ENCODE peak calls at places on chromosomes 4 and X, in seven cellular contexts. V, D, H, G, S, T and B are unnamed samples.

GRCh38 chr4:174434455-174434854 is 87.8 kb downstream of the HPGD start:
- DNase-seq in V (peak), G (no peak), S (no peak), H (no peak), D (no peak), T (no peak), B (no peak)

GRCh38 chr4:145734576-145735329 is 54.8 kb downstream of the C4orf51 start:
- DNase-seq in H (peak), S (no peak), D (no peak), V (peak), G (peak), T (peak), B (peak)

GRCh38 chrX:70262952-70263567 is 3.1 kb upstream of the P2RY4 start:
- DNase-seq in H (peak), T (peak), D (no peak), G (peak), V (peak), S (peak), B (no peak)

GRCh38 chr4:3508542-3508941 is 23.7 kb downstream of the LRPAP1 start:
- DNase-seq in T (no peak), G (no peak), V (no peak), S (no peak), H (no peak), D (no peak), B (no peak)

GRCh38 chrX:103250977-103251376 is 4.0 kb downstream of the TCEAL8 start:
- DNase-seq in T (no peak), V (no peak), G (no peak), D (no peak), S (no peak), H (peak), B (no peak)

GRCh38 chr4:187270154-187270553 is 546.5 kb upstream of the FAT1 start:
- DNase-seq in V (no peak), D (no peak), S (no peak), H (no peak), T (no peak), G (no peak), B (no peak)

GRCh38 chr4:148091896-148092295 is 350.3 kb downstream of the NR3C2 start:
- DNase-seq in T (no peak), V (no peak), G (no peak), D (no peak), S (no peak), H (no peak), B (no peak)

GRCh38 chr4:84804126-84804525 is 162.4 kb downstream of the WDFY3 start:
- DNase-seq in D (no peak), V (peak), T (peak), S (no peak), H (no peak), G (no peak), B (no peak)

GRCh38 chr4:88705805-88706518 is 8.3 kb upstream of the NAP1L5 start:
- DNase-seq in G (no peak), V (peak), D (no peak), H (no peak), T (peak), S (no peak), B (no peak)

GRCh38 chrX:155026727-155027508 is at the start of gene FUNDC2:
- DNase-seq in T (peak), V (peak), G (peak), S (peak), D (peak), H (peak), B (peak)

GRCh38 chr4:54525602-54526001 is 132.2 kb upstream of the KIT start:
- DNase-seq in D (no peak), V (peak), H (no peak), S (no peak), G (no peak), T (peak), B (no peak)

GRCh38 chr4:17063870-17064269 is 165.4 kb upstream of the LDB2 start:
- DNase-seq in H (no peak), G (no peak), V (peak), S (no peak), T (no peak), D (no peak), B (no peak)

GRCh38 chr4:171203425-171203824 is 609.8 kb upstream of the GALNTL6 start:
- DNase-seq in H (no peak), T (no peak), G (no peak), S (no peak), V (peak), D (no peak), B (no peak)

GRCh38 chrX:1502241-1502640 is 34.7 kb downstream of the P2RY8 start:
- DNase-seq in T (no peak), V (no peak), G (peak), H (no peak), D (no peak), S (no peak), B (peak)

GRCh38 chr4:166400270-166400894 is 527.3 kb downstream of the TLL1 start:
- DNase-seq in V (no peak), G (no peak), T (no peak), H (no peak), S (no peak), D (no peak), B (no peak)

GRCh38 chrX:22742174-22742573 is 257.6 kb upstream of the DDX53 start:
- DNase-seq in H (no peak), D (no peak), G (no peak), T (peak), V (peak), S (no peak), B (no peak)

GRCh38 chrX:40068048-40068447 is 29.7 kb downstream of the BCOR start:
- DNase-seq in S (no peak), T (no peak), H (no peak), G (no peak), D (no peak), V (no peak), B (no peak)

GRCh38 chr4:26060286-26060685 is 146.3 kb downstream of the SMIM20 start:
- DNase-seq in T (no peak), V (peak), G (no peak), S (no peak), D (no peak), H (no peak), B (no peak)

GRCh38 chr4:140790765-140791164 is 34.6 kb upstream of the TBC1D9 start:
- DNase-seq in V (no peak), S (peak), D (no peak), G (peak), H (no peak), T (no peak), B (peak)

GRCh38 chr4:38119663-38120374 is 159.6 kb downstream of the PTTG2 start:
- DNase-seq in G (no peak), T (peak), S (no peak), H (peak), V (peak), D (no peak), B (no peak)

GRCh38 chr4:22850055-22850454 is 157.3 kb downstream of the GBA3 start:
- DNase-seq in G (no peak), V (no peak), S (no peak), H (no peak), T (no peak), D (no peak), B (no peak)

GRCh38 chrX:134880866-134881265 is 109.9 kb upstream of the SMIM10 start:
- DNase-seq in T (peak), H (no peak), G (no peak), D (no peak), S (no peak), V (peak), B (no peak)

GRCh38 chr4:112840061-112840460 is 203.1 kb downstream of the LARP7 start:
- DNase-seq in S (no peak), D (no peak), H (no peak), T (peak), G (no peak), V (peak), B (no peak)

GRCh38 chr4:158821228-158822009 is 52.6 kb downstream of the FNIP2 start:
- DNase-seq in H (no peak), G (no peak), T (peak), D (no peak), S (no peak), V (peak), B (no peak)

GRCh38 chr4:103498161-103499070 is 221.4 kb downstream of the TACR3 start:
- DNase-seq in H (peak), D (no peak), G (no peak), T (no peak), S (no peak), V (peak), B (peak)

GRCh38 chr4:1215347-1216075 is 33.4 kb downstream of the CTBP1 start:
- DNase-seq in V (no peak), D (no peak), H (no peak), S (peak), T (no peak), G (no peak), B (peak)

GRCh38 chrX:140141444-140142029 is 176.2 kb upstream of the CXorf66 start:
- DNase-seq in D (no peak), S (peak), G (no peak), V (no peak), T (peak), H (peak), B (peak)

GRCh38 chr4:162715401-162715800 is 451.3 kb downstream of the NAF1 start:
- DNase-seq in H (no peak), G (no peak), T (no peak), D (no peak), S (no peak), V (no peak), B (no peak)

GRCh38 chr4:27178066-27178465 is 317.4 kb downstream of the STIM2 start:
- DNase-seq in S (no peak), V (no peak), H (no peak), G (no peak), D (no peak), T (no peak), B (no peak)

GRCh38 chrX:136125106-136125505 is 22.2 kb upstream of the FHL1 start:
- DNase-seq in V (no peak), H (no peak), S (no peak), G (no peak), T (no peak), D (no peak), B (no peak)

DNA sequence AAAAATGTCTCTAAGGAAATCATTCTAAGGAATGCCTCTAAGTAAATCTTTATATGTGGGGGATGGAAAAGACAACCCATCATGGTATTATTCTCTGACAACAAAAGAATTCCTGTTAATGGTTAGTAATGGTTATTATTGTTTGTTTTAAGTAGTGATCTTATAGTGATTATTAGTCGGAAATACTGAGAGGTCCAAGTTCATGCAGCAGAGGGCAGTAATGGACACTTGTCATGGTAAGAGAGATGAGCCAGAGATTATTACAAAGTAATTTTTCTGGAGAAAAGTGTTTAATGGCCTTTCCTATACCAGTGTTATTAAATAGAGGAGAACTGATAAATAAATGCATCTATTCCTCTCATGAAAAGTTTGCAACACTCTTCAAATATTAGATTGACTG is 8.1 kb upstream of the DKK2 start:
- DNase-seq in V (no peak), H (no peak), D (no peak), S (peak), G (no peak), T (peak), B (no peak)
- TF ChIP-seq CTCF in V (no peak), H (no peak), D (no peak), S (peak), G (no peak), T (peak), B (no peak)

GRCh38 chr4:119490335-119490734 is 138.3 kb downstream of the PDE5A start:
- DNase-seq in V (no peak), D (no peak), S (no peak), G (no peak), H (peak), T (peak), B (no peak)
- TF ChIP-seq CTCF in V (peak), D (no peak), S (peak), G (peak), H (peak), T (peak), B (no peak)

DNA sequence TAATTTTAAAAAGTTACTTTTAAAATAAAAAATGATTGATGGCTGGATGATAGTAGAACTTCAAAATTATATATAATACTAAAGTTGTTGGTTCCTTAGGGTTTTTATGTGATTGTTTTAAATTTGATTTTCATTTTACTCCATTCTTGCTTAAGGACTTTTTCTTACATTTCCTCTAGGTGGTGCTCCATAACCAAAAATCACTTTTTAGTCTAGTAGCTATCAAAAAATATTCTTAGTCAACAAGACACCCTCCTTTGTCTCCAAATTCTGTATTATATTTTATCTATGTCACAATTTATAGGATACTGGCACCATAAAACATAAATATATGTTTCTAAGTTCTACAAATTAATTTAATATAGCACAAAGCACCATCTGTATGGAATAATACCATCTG is 67.2 kb upstream of the BRWD3 start:
- DNase-seq in T (peak), H (peak), D (no peak), G (no peak), S (peak), V (peak), B (peak)
- TF ChIP-seq CTCF in T (peak), H (peak), D (peak), G (peak), S (peak), V (peak), B (no peak)

GRCh38 chr4:169272265-169272886 is 1.6 kb upstream of the SH3RF1 start:
- DNase-seq in V (peak), S (no peak), D (no peak), H (no peak), G (no peak), T (peak), B (peak)

GRCh38 chr4:169270810-169271691 is at the start of gene SH3RF1:
- DNase-seq in T (peak), G (peak), D (peak), S (peak), H (peak), V (peak), B (peak)

GRCh38 chr4:169271692-169272007 is 894 bp upstream of the SH3RF1 start:
- DNase-seq in G (no peak), S (no peak), T (no peak), H (no peak), V (no peak), D (no peak), B (peak)

GRCh38 chr4:169268951-169269781 is 1.6 kb downstream of the SH3RF1 start:
- DNase-seq in T (peak), H (peak), V (peak), G (no peak), S (no peak), D (no peak), B (no peak)

DNA sequence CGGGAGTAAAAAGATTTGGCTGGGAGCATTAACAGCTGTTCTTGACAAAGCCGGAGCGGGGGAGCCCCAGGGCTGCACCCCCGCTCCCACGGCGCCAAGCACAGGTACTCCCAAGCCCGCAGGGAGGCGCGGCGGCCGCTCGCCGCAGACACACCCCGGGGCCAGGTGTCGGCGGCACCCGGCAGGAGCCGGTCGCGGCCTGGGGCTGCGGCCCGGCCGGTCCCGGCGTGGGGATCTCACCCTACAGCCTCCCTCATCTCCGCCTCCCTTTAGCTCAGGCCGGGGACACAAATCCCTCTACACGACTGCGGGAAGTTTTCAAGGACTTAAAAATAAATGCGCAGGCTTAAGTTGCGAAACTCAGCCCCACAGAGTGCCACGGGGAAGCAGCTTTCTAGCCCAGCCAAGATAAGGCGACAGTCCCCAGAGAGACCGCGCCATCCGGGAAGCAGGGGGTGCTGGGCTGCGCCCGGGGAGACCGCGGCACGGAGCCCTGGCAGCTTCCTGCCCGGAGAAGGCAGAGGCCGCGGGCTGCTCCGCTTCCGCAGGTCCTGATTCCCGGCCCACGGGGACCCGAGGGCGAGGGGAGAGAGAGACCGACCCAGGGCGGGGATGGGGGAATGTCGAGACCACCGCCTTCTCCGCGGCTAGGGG is 473 bp downstream of the SH3RF1 start:
- DNase-seq in H (peak), S (peak), D (peak), V (peak), G (peak), T (peak), B (peak)
- TF ChIP-seq CTCF in H (peak), S (peak), D (no peak), V (no peak), G (peak), T (no peak), B (peak)

GRCh38 chr4:180962268-180962667 is 1280.9 kb upstream of the TENM3 start:
- DNase-seq in G (no peak), T (no peak), S (no peak), D (no peak), V (no peak), H (no peak), B (no peak)

GRCh38 chr4:180960758-180961401 is 1282.3 kb upstream of the TENM3 start:
- DNase-seq in V (no peak), G (no peak), T (no peak), D (no peak), S (no peak), H (peak), B (no peak)
- TF ChIP-seq CTCF in V (no peak), G (no peak), T (no peak), D (no peak), S (peak), H (peak), B (no peak)

GRCh38 chr4:108685036-108685686 is 34.8 kb downstream of the OSTC start:
- DNase-seq in V (no peak), T (peak), H (no peak), G (no peak), D (no peak), S (no peak), B (no peak)

GRCh38 chr4:108681321-108681809 is 31.0 kb downstream of the OSTC start:
- DNase-seq in G (no peak), H (no peak), T (no peak), S (no peak), V (no peak), D (no peak), B (no peak)

DNA sequence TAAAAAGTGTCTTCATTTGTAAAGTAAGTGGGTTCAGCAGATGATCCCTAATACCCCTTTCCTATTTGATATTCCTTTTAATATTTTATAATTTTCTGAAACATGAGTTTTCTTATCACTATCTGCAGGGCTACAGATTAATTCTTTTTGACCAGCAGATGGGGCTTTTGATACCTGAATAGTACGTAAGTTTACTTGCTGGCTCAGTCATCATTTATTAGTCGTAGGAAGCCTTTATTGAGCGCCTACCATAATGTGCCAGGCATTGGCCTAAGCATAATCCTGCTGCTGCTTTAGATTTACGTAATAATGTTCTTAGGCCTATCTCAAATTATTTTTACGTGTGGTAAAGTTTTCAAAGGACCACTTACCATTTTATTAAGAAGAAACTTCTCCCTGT is 33.1 kb downstream of the OSTC start:
- DNase-seq in H (peak), G (no peak), V (peak), D (no peak), T (peak), S (peak), B (peak)
- TF ChIP-seq CTCF in H (peak), G (peak), V (peak), D (peak), T (peak), S (peak), B (no peak)

GRCh38 chr4:164542431-164542830 is 211.5 kb upstream of the SMIM31 start:
- DNase-seq in G (no peak), T (no peak), S (no peak), H (no peak), D (no peak), V (no peak), B (no peak)

GRCh38 chr4:164540987-164541386 is 212.9 kb upstream of the SMIM31 start:
- DNase-seq in D (no peak), T (no peak), S (no peak), V (no peak), H (no peak), G (no peak), B (no peak)

GRCh38 chr4:164531336-164531735 is 222.6 kb upstream of the SMIM31 start:
- DNase-seq in V (no peak), S (no peak), G (no peak), H (peak), D (no peak), T (no peak), B (no peak)

GRCh38 chr4:164538061-164538460 is 215.9 kb upstream of the SMIM31 start:
- DNase-seq in G (no peak), V (no peak), S (no peak), H (no peak), T (no peak), D (no peak), B (no peak)

DNA sequence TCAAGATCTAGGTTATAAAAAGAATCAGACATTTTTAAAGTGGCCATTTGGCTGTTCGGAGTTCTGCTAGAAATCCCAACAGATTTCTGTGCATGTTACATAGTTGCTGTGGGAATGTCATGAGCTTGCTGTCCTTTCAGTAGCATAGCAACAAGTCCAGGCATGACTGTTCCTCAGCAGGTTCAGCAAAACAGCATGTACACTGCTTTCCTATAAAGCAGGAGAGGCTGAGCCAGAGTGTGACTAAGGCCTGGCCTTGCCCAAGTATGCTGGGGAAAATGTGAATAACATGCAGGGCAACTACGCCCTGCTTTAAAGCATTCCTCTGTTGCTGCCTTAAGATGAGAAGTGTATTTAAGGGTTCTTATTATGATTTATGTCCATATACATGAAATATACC is 217.1 kb upstream of the SMIM31 start:
- DNase-seq in G (no peak), H (peak), T (peak), D (no peak), V (peak), S (no peak), B (no peak)
- TF ChIP-seq CTCF in G (no peak), H (no peak), T (no peak), D (no peak), V (no peak), S (no peak), B (no peak)

GRCh38 chrX:106875151-106875550 is 28.0 kb downstream of the RIPPLY1 start:
- DNase-seq in S (no peak), H (no peak), T (peak), D (no peak), G (no peak), V (peak), B (no peak)

GRCh38 chrX:106874075-106874474 is 29.1 kb downstream of the RIPPLY1 start:
- DNase-seq in V (peak), G (no peak), H (peak), D (no peak), T (peak), S (peak), B (peak)
- TF ChIP-seq CTCF in V (peak), G (peak), H (peak), D (peak), T (peak), S (peak), B (peak)